ENCODE peak calls at places on chromosomes 3 and 15, in eight cellular contexts. One of them, this sample, is unnamed.
A peak's percentile ranks its signal among the peaks of the same experiment; 100 is the strongest.

GRCh38 chr15:35669021-35669420 is 123.1 kb upstream of the DPH6 start:
- DNase-seq in HFF-Myc: no peak
- DNase-seq in cardiac muscle cell: peak; percentile 20
- DNase-seq in A549: no peak
- DNase-seq in heart left ventricle: no peak
- DNase-seq in fibroblast of lung: no peak
- DNase-seq in MM.1S: no peak
- DNase-seq in left lung: no peak
- DNase-seq in this sample: no peak

GRCh38 chr3:46370784-46371183 is at the start of gene CCR5:
- DNase-seq in HFF-Myc: no peak
- DNase-seq in cardiac muscle cell: no peak
- DNase-seq in A549: no peak
- DNase-seq in heart left ventricle: no peak
- DNase-seq in fibroblast of lung: no peak
- DNase-seq in MM.1S: peak; percentile 60
- DNase-seq in left lung: no peak
- DNase-seq in this sample: no peak

GRCh38 chr15:78264304-78265136 is at the start of gene DNAJA4:
- DNase-seq in HFF-Myc: no peak
- DNase-seq in cardiac muscle cell: no peak
- DNase-seq in A549: no peak
- DNase-seq in heart left ventricle: peak; percentile 82
- DNase-seq in fibroblast of lung: peak; percentile 43
- DNase-seq in MM.1S: no peak
- DNase-seq in left lung: peak; percentile 54
- DNase-seq in this sample: no peak

GRCh38 chr3:5358911-5359310 is 171.4 kb downstream of the EDEM1 start:
- DNase-seq in HFF-Myc: no peak
- DNase-seq in cardiac muscle cell: no peak
- DNase-seq in A549: no peak
- DNase-seq in heart left ventricle: no peak
- DNase-seq in fibroblast of lung: no peak
- DNase-seq in MM.1S: no peak
- DNase-seq in left lung: no peak
- DNase-seq in this sample: no peak

GRCh38 chr3:106573605-106574004 is 704.8 kb upstream of the CBLB start:
- DNase-seq in HFF-Myc: no peak
- DNase-seq in cardiac muscle cell: no peak
- DNase-seq in A549: no peak
- DNase-seq in heart left ventricle: no peak
- DNase-seq in fibroblast of lung: no peak
- DNase-seq in MM.1S: peak; percentile 24
- DNase-seq in left lung: no peak
- DNase-seq in this sample: no peak

GRCh38 chr3:184582583-184582982 is 21.0 kb downstream of the EPHB3 start:
- DNase-seq in HFF-Myc: no peak
- DNase-seq in cardiac muscle cell: peak; percentile 78
- DNase-seq in A549: no peak
- DNase-seq in heart left ventricle: no peak
- DNase-seq in fibroblast of lung: no peak
- DNase-seq in MM.1S: no peak
- DNase-seq in left lung: no peak
- DNase-seq in this sample: no peak

GRCh38 chr3:77134801-77135200 is 94.9 kb downstream of the ROBO2 start:
- DNase-seq in HFF-Myc: no peak
- DNase-seq in cardiac muscle cell: no peak
- DNase-seq in A549: no peak
- DNase-seq in heart left ventricle: no peak
- DNase-seq in fibroblast of lung: no peak
- DNase-seq in MM.1S: no peak
- DNase-seq in left lung: no peak
- DNase-seq in this sample: no peak

GRCh38 chr15:73530649-73531048 is 87.7 kb downstream of the REC114 start:
- DNase-seq in HFF-Myc: no peak
- DNase-seq in cardiac muscle cell: no peak
- DNase-seq in A549: no peak
- DNase-seq in heart left ventricle: no peak
- DNase-seq in fibroblast of lung: peak; percentile 9
- DNase-seq in MM.1S: no peak
- DNase-seq in left lung: no peak
- DNase-seq in this sample: peak; percentile 8

GRCh38 chr15:84716036-84716732 is at the start of gene SEC11A:
- DNase-seq in HFF-Myc: peak; percentile 71
- DNase-seq in cardiac muscle cell: peak; percentile 95
- DNase-seq in A549: peak; percentile 100
- DNase-seq in heart left ventricle: peak; percentile 98
- DNase-seq in fibroblast of lung: peak; percentile 94
- DNase-seq in MM.1S: peak; percentile 96
- DNase-seq in left lung: peak; percentile 96
- DNase-seq in this sample: peak; percentile 79

GRCh38 chr15:41182266-41182665 is 48.3 kb downstream of the EXD1 start:
- DNase-seq in HFF-Myc: no peak
- DNase-seq in cardiac muscle cell: no peak
- DNase-seq in A549: no peak
- DNase-seq in heart left ventricle: no peak
- DNase-seq in fibroblast of lung: no peak
- DNase-seq in MM.1S: no peak
- DNase-seq in left lung: no peak
- DNase-seq in this sample: no peak

GRCh38 chr15:53869044-53869805 is 109.0 kb upstream of the UNC13C start:
- DNase-seq in HFF-Myc: no peak
- DNase-seq in cardiac muscle cell: no peak
- DNase-seq in A549: peak; percentile 16
- DNase-seq in heart left ventricle: no peak
- DNase-seq in fibroblast of lung: no peak
- DNase-seq in MM.1S: peak; percentile 9
- DNase-seq in left lung: no peak
- DNase-seq in this sample: no peak

GRCh38 chr15:92797168-92798052 is 102.7 kb upstream of the CHD2 start:
- DNase-seq in HFF-Myc: peak; percentile 75
- DNase-seq in cardiac muscle cell: peak; percentile 87
- DNase-seq in A549: peak; percentile 79
- DNase-seq in heart left ventricle: no peak
- DNase-seq in fibroblast of lung: peak; percentile 87
- DNase-seq in MM.1S: peak; percentile 84
- DNase-seq in left lung: peak; percentile 18
- DNase-seq in this sample: no peak

GRCh38 chr15:36362508-36362907 is 216.9 kb upstream of the CDIN1 start:
- DNase-seq in HFF-Myc: no peak
- DNase-seq in cardiac muscle cell: peak; percentile 73
- DNase-seq in A549: no peak
- DNase-seq in heart left ventricle: no peak
- DNase-seq in fibroblast of lung: no peak
- DNase-seq in MM.1S: no peak
- DNase-seq in left lung: no peak
- DNase-seq in this sample: no peak

GRCh38 chr3:185978516-185978915 is 40.7 kb upstream of the TRA2B start:
- DNase-seq in HFF-Myc: no peak
- DNase-seq in cardiac muscle cell: no peak
- DNase-seq in A549: no peak
- DNase-seq in heart left ventricle: no peak
- DNase-seq in fibroblast of lung: no peak
- DNase-seq in MM.1S: no peak
- DNase-seq in left lung: no peak
- DNase-seq in this sample: no peak

GRCh38 chr3:8738639-8739038 is 5.0 kb downstream of the CAV3 start:
- DNase-seq in HFF-Myc: no peak
- DNase-seq in cardiac muscle cell: no peak
- DNase-seq in A549: no peak
- DNase-seq in heart left ventricle: no peak
- DNase-seq in fibroblast of lung: no peak
- DNase-seq in MM.1S: no peak
- DNase-seq in left lung: no peak
- DNase-seq in this sample: no peak

GRCh38 chr3:188916934-188917391 is 254.8 kb upstream of the TPRG1 start:
- DNase-seq in HFF-Myc: no peak
- DNase-seq in cardiac muscle cell: no peak
- DNase-seq in A549: no peak
- DNase-seq in heart left ventricle: no peak
- DNase-seq in fibroblast of lung: no peak
- DNase-seq in MM.1S: no peak
- DNase-seq in left lung: no peak
- DNase-seq in this sample: no peak

GRCh38 chr15:58932791-58933310 is 628 bp downstream of the SLTM start:
- DNase-seq in HFF-Myc: no peak
- DNase-seq in cardiac muscle cell: peak; percentile 67
- DNase-seq in A549: no peak
- DNase-seq in heart left ventricle: no peak
- DNase-seq in fibroblast of lung: peak; percentile 18
- DNase-seq in MM.1S: peak; percentile 16
- DNase-seq in left lung: no peak
- DNase-seq in this sample: no peak

GRCh38 chr3:44409640-44410410 is 67.6 kb downstream of the ZNF445 start:
- DNase-seq in HFF-Myc: no peak
- DNase-seq in cardiac muscle cell: no peak
- DNase-seq in A549: no peak
- DNase-seq in heart left ventricle: no peak
- DNase-seq in fibroblast of lung: no peak
- DNase-seq in MM.1S: no peak
- DNase-seq in left lung: no peak
- DNase-seq in this sample: no peak

GRCh38 chr3:161851941-161852566 is 355.4 kb downstream of the OTOL1 start:
- DNase-seq in HFF-Myc: peak; percentile 37
- DNase-seq in cardiac muscle cell: peak; percentile 48
- DNase-seq in A549: peak; percentile 2
- DNase-seq in heart left ventricle: no peak
- DNase-seq in fibroblast of lung: peak; percentile 44
- DNase-seq in MM.1S: peak; percentile 78
- DNase-seq in left lung: no peak
- DNase-seq in this sample: no peak

GRCh38 chr15:96359772-96360498 is 29.4 kb downstream of the NR2F2 start:
- DNase-seq in HFF-Myc: no peak
- DNase-seq in cardiac muscle cell: peak; percentile 48
- DNase-seq in A549: no peak
- DNase-seq in heart left ventricle: peak; percentile 69
- DNase-seq in fibroblast of lung: peak; percentile 53
- DNase-seq in MM.1S: no peak
- DNase-seq in left lung: no peak
- DNase-seq in this sample: no peak

GRCh38 chr3:171175840-171176239 is 149.3 kb upstream of the SLC2A2 start:
- DNase-seq in HFF-Myc: no peak
- DNase-seq in cardiac muscle cell: no peak
- DNase-seq in A549: no peak
- DNase-seq in heart left ventricle: no peak
- DNase-seq in fibroblast of lung: peak; percentile 78
- DNase-seq in MM.1S: no peak
- DNase-seq in left lung: no peak
- DNase-seq in this sample: no peak
- H3K4me3 ChIP-seq in HFF-Myc: no peak overlapping the region
- H3K4me3 ChIP-seq in cardiac muscle cell: no peak overlapping the region
- H3K4me3 ChIP-seq in A549: no peak overlapping the region
- H3K4me3 ChIP-seq in heart left ventricle: no peak overlapping the region
- H3K4me3 ChIP-seq in fibroblast of lung: peak overlapping the region; percentile 8
- H3K4me3 ChIP-seq in MM.1S: no peak overlapping the region
- H3K4me3 ChIP-seq in left lung: no peak overlapping the region
- H3K4me3 ChIP-seq in this sample: no peak overlapping the region

DNA sequence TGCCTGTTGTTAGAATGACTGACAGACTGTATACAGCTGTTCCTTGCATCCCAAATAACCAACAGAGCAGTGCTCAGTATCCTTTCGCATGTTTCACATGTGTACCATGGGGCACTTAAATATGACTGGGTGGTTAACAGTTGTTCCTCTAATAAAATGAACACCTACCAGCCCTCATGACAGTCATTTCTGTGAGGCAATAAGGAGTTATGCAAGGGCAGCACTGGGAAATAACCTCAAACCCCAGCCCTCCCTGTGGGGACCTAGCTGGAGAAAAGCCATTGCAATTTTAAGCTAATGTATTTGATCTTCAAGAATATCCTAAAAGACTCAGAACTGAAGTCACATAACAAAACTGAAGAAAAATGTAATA is 7.3 kb downstream of the RFT1 start:
- DNase-seq in HFF-Myc: no peak
- DNase-seq in cardiac muscle cell: no peak
- DNase-seq in A549: no peak
- DNase-seq in heart left ventricle: no peak
- DNase-seq in fibroblast of lung: no peak
- DNase-seq in MM.1S: no peak
- DNase-seq in left lung: no peak
- DNase-seq in this sample: no peak
- TF ChIP-seq CTCF in HFF-Myc: no peak
- TF ChIP-seq CTCF in cardiac muscle cell: no peak
- TF ChIP-seq CTCF in A549: no peak
- TF ChIP-seq CTCF in heart left ventricle: no peak
- TF ChIP-seq CTCF in fibroblast of lung: no peak
- TF ChIP-seq CTCF in MM.1S: no peak
- TF ChIP-seq CTCF in left lung: no peak
- TF ChIP-seq CTCF in this sample: no peak

GRCh38 chr15:56839099-56839498 is 79.3 kb upstream of the TCF12 start:
- DNase-seq in HFF-Myc: no peak
- DNase-seq in cardiac muscle cell: no peak
- DNase-seq in A549: no peak
- DNase-seq in heart left ventricle: no peak
- DNase-seq in fibroblast of lung: no peak
- DNase-seq in MM.1S: peak; percentile 37
- DNase-seq in left lung: no peak
- DNase-seq in this sample: no peak

GRCh38 chr15:56839641-56840040 is 78.8 kb upstream of the TCF12 start:
- DNase-seq in HFF-Myc: no peak
- DNase-seq in cardiac muscle cell: no peak
- DNase-seq in A549: no peak
- DNase-seq in heart left ventricle: no peak
- DNase-seq in fibroblast of lung: no peak
- DNase-seq in MM.1S: no peak
- DNase-seq in left lung: no peak
- DNase-seq in this sample: no peak

GRCh38 chr15:56844463-56844862 is 74.0 kb upstream of the TCF12 start:
- DNase-seq in HFF-Myc: no peak
- DNase-seq in cardiac muscle cell: no peak
- DNase-seq in A549: no peak
- DNase-seq in heart left ventricle: no peak
- DNase-seq in fibroblast of lung: no peak
- DNase-seq in MM.1S: no peak
- DNase-seq in left lung: no peak
- DNase-seq in this sample: no peak

GRCh38 chr15:56844892-56845291 is 73.6 kb upstream of the TCF12 start:
- DNase-seq in HFF-Myc: no peak
- DNase-seq in cardiac muscle cell: no peak
- DNase-seq in A549: no peak
- DNase-seq in heart left ventricle: no peak
- DNase-seq in fibroblast of lung: no peak
- DNase-seq in MM.1S: no peak
- DNase-seq in left lung: no peak
- DNase-seq in this sample: no peak
- H3K4me3 ChIP-seq in HFF-Myc: no peak overlapping the region
- H3K4me3 ChIP-seq in cardiac muscle cell: no peak overlapping the region
- H3K4me3 ChIP-seq in A549: no peak overlapping the region
- H3K4me3 ChIP-seq in heart left ventricle: no peak overlapping the region
- H3K4me3 ChIP-seq in fibroblast of lung: no peak overlapping the region
- H3K4me3 ChIP-seq in MM.1S: no peak overlapping the region
- H3K4me3 ChIP-seq in left lung: no peak overlapping the region
- H3K4me3 ChIP-seq in this sample: no peak overlapping the region

DNA sequence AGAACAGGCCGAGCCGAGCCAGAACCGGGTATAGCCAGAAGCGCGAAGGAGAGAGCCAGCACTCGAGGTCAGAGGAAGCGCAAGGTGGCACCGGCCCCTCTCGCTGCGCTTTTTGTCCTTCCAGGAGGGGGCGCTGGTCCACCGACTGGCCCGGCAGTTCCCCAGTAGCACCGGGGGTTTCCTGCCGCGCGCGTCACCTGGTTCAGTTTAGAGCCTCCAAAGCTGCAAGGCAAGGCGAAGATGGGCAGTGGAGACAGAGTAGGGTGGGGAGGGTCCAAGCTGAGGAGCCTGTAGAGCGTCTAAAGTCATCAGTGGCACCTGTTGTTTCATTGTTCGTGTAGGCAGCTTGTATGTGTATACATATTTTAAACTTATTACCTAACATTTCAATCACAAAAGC is 7.6 kb upstream of the NR2E3 start:
- DNase-seq in HFF-Myc: no peak
- DNase-seq in cardiac muscle cell: peak; percentile 39
- DNase-seq in A549: no peak
- DNase-seq in heart left ventricle: no peak
- DNase-seq in fibroblast of lung: no peak
- DNase-seq in MM.1S: peak; percentile 21
- DNase-seq in left lung: no peak
- DNase-seq in this sample: no peak
- TF ChIP-seq CTCF in HFF-Myc: peak; percentile 44
- TF ChIP-seq CTCF in cardiac muscle cell: peak; percentile 42
- TF ChIP-seq CTCF in A549: peak; percentile 34
- TF ChIP-seq CTCF in heart left ventricle: no peak
- TF ChIP-seq CTCF in fibroblast of lung: peak; percentile 30
- TF ChIP-seq CTCF in MM.1S: peak; percentile 45
- TF ChIP-seq CTCF in left lung: peak; percentile 10
- TF ChIP-seq CTCF in this sample: peak; percentile 40